ENCODE peak calls at places on chromosome 13, in five cellular contexts. G is HepG2, F is upper lobe of left lung, R is GM12878, A is K562. S is an unnamed sample.

GRCh38 chr13:110306340-110306959 is 507 bp downstream of the COL4A1 start:
- ATAC-seq in R (no peak), G (no peak), F (no peak), A (no peak), S (no peak)

GRCh38 chr13:29464105-29464679 is 131.3 kb downstream of the SLC7A1 start:
- ATAC-seq in F (no peak), A (no peak), R (no peak), G (no peak), S (no peak)

GRCh38 chr13:40631605-40632004 is 34.8 kb downstream of the FOXO1 start:
- ATAC-seq in G (no peak), F (no peak), A (no peak), R (peak; percentile 52), S (no peak)

GRCh38 chr13:42994878-42995277 is 2.8 kb upstream of the EPSTI1 start:
- ATAC-seq in R (no peak), F (no peak), A (no peak), G (no peak), S (no peak)

GRCh38 chr13:42363941-42364612 is 92.1 kb downstream of the AKAP11 start:
- ATAC-seq in G (peak; percentile 97), R (no peak), F (peak; percentile 34), A (no peak), S (no peak)

GRCh38 chr13:51942189-51942588 is 69.1 kb downstream of the ATP7B start:
- ATAC-seq in R (no peak), A (no peak), F (peak; percentile 9), G (no peak), S (no peak)

GRCh38 chr13:40220299-40220935 is 446.0 kb downstream of the FOXO1 start:
- ATAC-seq in G (no peak), A (no peak), F (no peak), R (no peak), S (peak; percentile 12)

GRCh38 chr13:110593430-110594130 is 21.8 kb upstream of the NAXD start:
- ATAC-seq in G (peak; percentile 89), F (peak; percentile 61), R (peak; percentile 97), A (peak; percentile 96), S (peak; percentile 87)

GRCh38 chr13:77291779-77292178 is 35.1 kb downstream of the MYCBP2 start:
- ATAC-seq in F (no peak), G (no peak), R (peak; percentile 77), A (no peak), S (no peak)

GRCh38 chr13:74550039-74550438 is 415.8 kb upstream of the KLF12 start:
- ATAC-seq in R (peak; percentile 27), F (no peak), A (no peak), G (no peak), S (no peak)

GRCh38 chr13:66660013-66660804 is 569.9 kb downstream of the PCDH9 start:
- ATAC-seq in A (no peak), F (no peak), G (no peak), R (peak; percentile 94), S (no peak)

GRCh38 chr13:33276581-33276980 is 9.0 kb downstream of the STARD13 start:
- ATAC-seq in G (no peak), A (no peak), R (no peak), F (no peak), S (no peak)

GRCh38 chr13:93254775-93255174 is 28.2 kb downstream of the GPC6 start:
- ATAC-seq in F (no peak), A (no peak), G (no peak), R (no peak), S (no peak)

GRCh38 chr13:33728271-33729037 is 89.5 kb upstream of the RFC3 start:
- ATAC-seq in A (no peak), R (peak; percentile 90), G (no peak), F (no peak), S (peak; percentile 46)

GRCh38 chr13:87907202-87907601 is 236.0 kb downstream of the SLITRK5 start:
- ATAC-seq in A (no peak), R (no peak), F (no peak), G (no peak), S (no peak)

GRCh38 chr13:98915563-98916348 is 62.1 kb downstream of the DOCK9 start:
- ATAC-seq in F (peak; percentile 22), G (no peak), A (no peak), R (no peak), S (peak; percentile 57)

GRCh38 chr13:100944791-100945345 is 270.3 kb upstream of the TMTC4 start:
- ATAC-seq in F (no peak), R (no peak), G (peak; percentile 56), A (no peak), S (no peak)

GRCh38 chr13:112445411-112446271 is 69.5 kb downstream of the SPACA7 start:
- ATAC-seq in A (no peak), G (no peak), R (no peak), F (no peak), S (no peak)

GRCh38 chr13:51105046-51105445 is 6.0 kb downstream of the C13orf42 start:
- ATAC-seq in A (no peak), F (no peak), G (no peak), R (no peak), S (no peak)

GRCh38 chr13:82739881-82740280 is 1142.4 kb downstream of the SLITRK1 start:
- ATAC-seq in F (no peak), R (no peak), G (no peak), A (no peak), S (no peak)

GRCh38 chr13:30797847-30798246 is 62.5 kb downstream of the ALOX5AP start:
- ATAC-seq in A (no peak), F (no peak), G (no peak), R (no peak), S (no peak)

GRCh38 chr13:48542138-48542537 is 9.3 kb upstream of the RCBTB2 start:
- ATAC-seq in F (no peak), G (peak; percentile 51), A (no peak), R (no peak), S (no peak)

GRCh38 chr13:99310382-99311031 is 3.3 kb upstream of the GPR183 start:
- ATAC-seq in A (no peak), F (no peak), R (peak; percentile 43), G (no peak), S (no peak)

GRCh38 chr13:34300559-34300958 is 482.6 kb downstream of the RFC3 start:
- ATAC-seq in F (no peak), A (no peak), R (no peak), G (peak; percentile 61), S (no peak)

GRCh38 chr13:111183959-111184684 is 69.0 kb downstream of the ARHGEF7 start:
- ATAC-seq in R (peak; percentile 36), F (no peak), G (no peak), A (no peak), S (no peak)

GRCh38 chr13:80975903-80976302 is 635.0 kb upstream of the SPRY2 start:
- ATAC-seq in A (no peak), F (no peak), G (peak; percentile 89), R (peak; percentile 45), S (no peak)

GRCh38 chr13:50382511-50382910 is 367.3 kb downstream of the KCNRG start:
- ATAC-seq in A (no peak), F (no peak), R (no peak), G (no peak), S (no peak)

GRCh38 chr13:23776698-23777570 is 112.3 kb downstream of the MIPEP start:
- ATAC-seq in G (no peak), R (peak; percentile 96), F (no peak), A (no peak), S (no peak)

GRCh38 chr13:101474419-101474957 is 22.0 kb downstream of the ITGBL1 start:
- ATAC-seq in F (peak; percentile 19), G (no peak), R (no peak), A (no peak), S (no peak)

GRCh38 chr13:66618702-66619101 is 611.4 kb downstream of the PCDH9 start:
- ATAC-seq in F (no peak), A (peak; percentile 45), G (peak; percentile 65), R (no peak), S (no peak)

GRCh38 chr13:109293166-109293565 is 493.2 kb downstream of the IRS2 start:
- ATAC-seq in A (no peak), F (peak; percentile 52), G (no peak), R (no peak), S (no peak)

GRCh38 chr13:50275392-50276063 is 260.3 kb downstream of the KCNRG start:
- ATAC-seq in R (no peak), A (no peak), G (peak; percentile 49), F (peak; percentile 61), S (no peak)

GRCh38 chr13:114146629-114147028 is 14.2 kb upstream of the RASA3 start:
- ATAC-seq in G (peak; percentile 69), R (peak; percentile 44), F (no peak), A (peak; percentile 80), S (no peak)

GRCh38 chr13:37409756-37410155 is 188.8 kb downstream of the POSTN start:
- ATAC-seq in R (no peak), G (no peak), F (no peak), A (no peak), S (no peak)

GRCh38 chr13:28179974-28180373 is 41.6 kb downstream of the PAN3 start:
- ATAC-seq in A (no peak), R (peak; percentile 41), G (no peak), F (no peak), S (no peak)
- H3K36me3 ChIP-seq in A (peaks cover 22% of the 10 kb centered on the region), R (no peaks in the 10 kb centered on the region), G (peaks cover 19% of the 10 kb centered on the region), F (no peaks in the 10 kb centered on the region), S (no peaks in the 10 kb centered on the region)

GRCh38 chr13:70959376-70959775 is 851.1 kb upstream of the KLHL1 start:
- ATAC-seq in R (no peak), G (no peak), F (no peak), A (no peak), S (no peak)
- TF ChIP-seq EP300 in R (no peak), G (no peak), F (no peak), A (no peak), S (no peak)

DNA sequence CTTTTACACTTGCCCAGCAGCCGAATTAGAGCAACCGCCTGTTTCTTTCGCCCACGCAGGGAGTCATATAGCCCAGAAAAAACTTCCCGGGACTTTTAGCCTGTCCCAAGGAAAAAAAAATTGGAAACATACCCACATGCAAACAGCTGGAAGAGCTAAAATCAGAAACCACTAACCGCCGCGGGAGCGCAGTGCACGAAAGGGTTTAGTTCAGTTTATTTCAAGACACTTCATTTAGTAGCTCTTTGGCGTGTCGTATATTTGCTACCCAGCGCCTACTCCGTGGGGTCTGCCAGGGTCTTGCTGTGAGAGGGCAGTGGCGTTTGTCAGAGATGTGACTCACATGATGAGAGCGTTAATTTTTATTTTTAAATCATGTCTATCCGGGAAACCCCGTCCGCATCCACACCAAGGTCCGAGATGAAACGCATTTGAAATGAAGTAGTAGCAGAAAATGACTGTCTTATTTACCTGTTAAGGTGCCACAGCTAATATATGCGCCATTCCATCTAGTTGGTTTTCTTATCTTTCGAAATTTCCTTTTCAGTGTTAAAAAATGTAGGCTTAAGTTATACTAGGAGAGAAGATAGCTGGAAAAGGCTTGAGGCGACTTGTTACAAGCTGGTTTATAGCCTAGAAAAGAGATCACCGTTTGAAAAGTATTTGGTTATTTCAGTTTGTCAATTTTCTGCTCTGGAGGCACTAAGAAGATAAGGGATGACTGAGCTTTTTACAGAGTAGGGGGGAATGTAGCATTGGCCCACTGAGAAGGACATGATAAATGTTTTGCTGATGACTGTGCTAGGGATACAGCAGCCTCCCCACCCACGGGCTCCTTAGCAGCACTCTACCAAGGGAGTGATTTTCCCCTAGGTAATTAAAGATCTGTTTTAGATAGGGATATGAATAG is 1.7 kb downstream of the KLF5 start:
- ATAC-seq in G (no peak), F (no peak), A (no peak), R (no peak), S (no peak)
- H3K27ac ChIP-seq in G (no peak overlapping the region), F (peak overlapping the region; percentile 74), A (no peak overlapping the region), R (no peak overlapping the region), S (peak overlapping the region; percentile 84)

GRCh38 chr13:25324100-25324499 is 22.7 kb downstream of the NUP58 start:
- ATAC-seq in A (no peak), F (no peak), R (no peak), G (no peak), S (no peak)
- H3K36me3 ChIP-seq in A (peaks cover 91% of the 10 kb centered on the region), F (peaks cover 52% of the 10 kb centered on the region), R (no peaks in the 10 kb centered on the region), G (peaks cover 69% of the 10 kb centered on the region), S (peaks cover 93% of the 10 kb centered on the region)

GRCh38 chr13:21979156-21979819 is 308.4 kb downstream of the FGF9 start:
- ATAC-seq in F (no peak), G (no peak), A (no peak), R (no peak), S (no peak)
- TF ChIP-seq EP300 in F (no peak), G (no peak), A (no peak), R (no peak), S (no peak)